ENCODE peak calls at places on chromosomes 3 and 15, in four cellular contexts. X, P, S and F are unnamed samples.

GRCh38 chr3:172771672-172772071 is 21.1 kb downstream of the ECT2 start:
- DNase-seq in X (no peak), P (no peak), S (no peak), F (no peak)

GRCh38 chr3:127805026-127805753 is 17.1 kb downstream of the MGLL start:
- DNase-seq in X (no peak), P (no peak), S (no peak), F (no peak)

GRCh38 chr3:16300881-16301359 is 35.9 kb downstream of the OXNAD1 start:
- DNase-seq in X (no peak), P (peak; percentile 68), S (no peak), F (no peak)

GRCh38 chr3:140580746-140581145 is 97.1 kb upstream of the TRIM42 start:
- DNase-seq in X (peak; percentile 59), P (no peak), S (no peak), F (no peak)

GRCh38 chr15:75659928-75660645 is 12.4 kb downstream of the SNX33 start:
- DNase-seq in X (peak; percentile 16), P (no peak), S (no peak), F (no peak)

GRCh38 chr3:107520535-107520934 is 2.2 kb upstream of the BBX start:
- DNase-seq in X (no peak), P (no peak), S (no peak), F (no peak)

GRCh38 chr3:46453526-46454208 is 11.0 kb downstream of the LTF start:
- DNase-seq in X (no peak), P (no peak), S (no peak), F (no peak)

GRCh38 chr15:39621210-39621609 is 40.3 kb downstream of the THBS1 start:
- DNase-seq in X (no peak), P (no peak), S (no peak), F (no peak)

GRCh38 chr3:149494022-149494758 is 19.7 kb downstream of the TM4SF4 start:
- DNase-seq in X (peak; percentile 39), P (no peak), S (peak; percentile 50), F (no peak)

GRCh38 chr3:113516115-113516505 is 1.2 kb upstream of the SPICE1 start:
- DNase-seq in X (no peak), P (no peak), S (no peak), F (no peak)

GRCh38 chr3:12553921-12554391 is 2.9 kb upstream of the MKRN2 start:
- DNase-seq in X (peak; percentile 18), P (no peak), S (peak; percentile 33), F (no peak)

GRCh38 chr15:79967331-79968182 is 3.4 kb downstream of the BCL2A1 start:
- DNase-seq in X (peak; percentile 16), P (no peak), S (no peak), F (no peak)